ENCODE peak calls at places on chromosomes 3 and 15, in seven cellular contexts. Y is HCT116, N is A549, H is endothelial cell of umbilical vein, M is HepG2, O is K562, P is WTC11. E is an unnamed sample.

GRCh38 chr3:187630421-187630820 is 39.8 kb downstream of the SST start:
- DNase-seq in Y (no peak), N (no peak), H (no peak), M (no peak), O (no peak), P (no peak), E (no peak)

GRCh38 chr3:11908981-11909698 is 62.5 kb upstream of the TAMM41 start:
- DNase-seq in Y (no peak), N (no peak), H (no peak), M (no peak), O (no peak), P (no peak), E (no peak)

GRCh38 chr15:99504823-99505551 is 60.8 kb upstream of the MEF2A start:
- DNase-seq in Y (no peak), N (no peak), H (peak; percentile 55), M (peak; percentile 25), O (no peak), P (no peak), E (peak; percentile 63)

GRCh38 chr3:4664412-4664811 is 171.3 kb downstream of the ITPR1 start:
- DNase-seq in Y (no peak), N (no peak), H (peak; percentile 9), M (no peak), O (no peak), P (no peak), E (no peak)

GRCh38 chr15:53976844-53977392 is 1.3 kb upstream of the UNC13C start:
- DNase-seq in Y (no peak), N (peak; percentile 42), H (no peak), M (peak; percentile 5), O (no peak), P (peak; percentile 62), E (peak; percentile 6)

GRCh38 chr15:40322531-40323238 is 807 bp upstream of the INAFM2 start:
- DNase-seq in Y (no peak), N (no peak), H (no peak), M (peak; percentile 53), O (no peak), P (no peak), E (no peak)

GRCh38 chr3:11530153-11530721 is 113.5 kb downstream of the VGLL4 start:
- DNase-seq in Y (no peak), N (peak; percentile 35), H (no peak), M (peak; percentile 41), O (no peak), P (no peak), E (no peak)

GRCh38 chr3:106206165-106206564 is 337.4 kb upstream of the CBLB start:
- DNase-seq in Y (no peak), N (no peak), H (peak; percentile 83), M (no peak), O (no peak), P (no peak), E (no peak)

GRCh38 chr15:31069360-31070000 is 32.0 kb downstream of the TRPM1 start:
- DNase-seq in Y (no peak), N (no peak), H (peak; percentile 17), M (peak; percentile 11), O (no peak), P (no peak), E (no peak)

GRCh38 chr3:15064299-15064834 is 748 bp downstream of the MRPS25 start:
- DNase-seq in Y (no peak), N (peak; percentile 20), H (peak; percentile 61), M (no peak), O (peak; percentile 39), P (no peak), E (peak; percentile 61)

DNA sequence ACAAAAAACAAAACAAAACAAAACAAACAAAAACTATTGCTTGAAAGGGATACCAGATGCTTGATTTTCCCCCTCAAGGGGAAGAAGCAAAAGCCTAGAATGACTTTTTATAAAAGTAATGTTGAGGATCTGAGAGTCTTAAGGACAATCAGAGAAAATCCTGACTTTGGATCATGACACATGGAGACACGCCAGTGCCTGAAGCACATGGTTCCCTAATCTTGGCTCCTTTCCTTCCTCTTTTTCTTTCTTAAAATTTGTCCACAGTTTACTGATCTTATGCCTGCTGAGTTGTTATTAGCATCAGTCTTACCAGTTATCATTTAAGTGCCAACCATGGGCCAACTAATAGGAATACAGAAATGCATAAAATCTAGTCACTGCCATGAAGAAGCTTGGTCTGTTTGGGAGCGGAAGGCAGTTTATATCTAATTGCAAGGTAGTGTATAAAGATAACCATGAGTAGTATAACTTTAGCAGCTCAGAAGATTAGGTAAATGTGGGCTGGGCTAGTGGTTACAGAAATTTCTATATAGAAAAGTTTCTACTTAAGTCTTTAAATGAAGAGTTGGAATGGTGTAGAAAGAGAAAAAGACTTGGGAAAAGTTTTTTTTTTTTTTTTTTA is 6.9 kb downstream of the GLCE start:
- DNase-seq in Y (no peak), N (no peak), H (no peak), M (no peak), O (no peak), P (no peak), E (peak; percentile 30)
- TF ChIP-seq MAX in Y (no peak), N (no peak), H (no peak), M (no peak), O (no peak), P (no peak), E (peak; percentile 89)

GRCh38 chr3:25084016-25084415 is 344.0 kb upstream of the RARB start:
- DNase-seq in Y (no peak), N (no peak), H (no peak), M (no peak), O (no peak), P (no peak), E (no peak)

GRCh38 chr3:25080461-25080860 is 347.6 kb upstream of the RARB start:
- DNase-seq in Y (no peak), N (no peak), H (no peak), M (no peak), O (no peak), P (no peak), E (no peak)
- TF ChIP-seq MAX in Y (no peak), N (no peak), H (no peak), M (no peak), O (no peak), P (no peak), E (no peak)

GRCh38 chr3:126130981-126131750 is 47.2 kb upstream of the SLC41A3 start:
- DNase-seq in Y (no peak), N (no peak), H (no peak), M (no peak), O (no peak), P (peak; percentile 5), E (no peak)
- TF ChIP-seq MAX in Y (no peak), N (no peak), H (no peak), M (no peak), O (no peak), P (no peak), E (no peak)

GRCh38 chr3:195537995-195538394 is 5.1 kb downstream of the PPP1R2 start:
- DNase-seq in Y (no peak), N (no peak), H (no peak), M (no peak), O (no peak), P (no peak), E (no peak)
- TF ChIP-seq MAX in Y (no peak), N (no peak), H (no peak), M (no peak), O (no peak), P (no peak), E (no peak)

GRCh38 chr3:28994161-28994905 is 286.5 kb upstream of the RBMS3 start:
- DNase-seq in Y (no peak), N (no peak), H (no peak), M (no peak), O (no peak), P (no peak), E (no peak)
- TF ChIP-seq MAX in Y (no peak), N (no peak), H (no peak), M (no peak), O (no peak), P (no peak), E (no peak)

GRCh38 chr3:147358144-147358992 is 48.0 kb downstream of the ZIC4 start:
- DNase-seq in Y (no peak), N (no peak), H (no peak), M (no peak), O (no peak), P (peak; percentile 37), E (no peak)

GRCh38 chr3:147356909-147357733 is 49.2 kb downstream of the ZIC4 start:
- DNase-seq in Y (no peak), N (no peak), H (no peak), M (no peak), O (no peak), P (peak; percentile 70), E (no peak)

GRCh38 chr3:147355104-147355854 is 51.1 kb downstream of the ZIC4 start:
- DNase-seq in Y (no peak), N (no peak), H (no peak), M (no peak), O (no peak), P (no peak), E (no peak)

GRCh38 chr3:147354621-147355020 is 51.7 kb downstream of the ZIC4 start:
- DNase-seq in Y (no peak), N (no peak), H (no peak), M (no peak), O (no peak), P (peak; percentile 54), E (no peak)

GRCh38 chr3:147356145-147356908 is 50.0 kb downstream of the ZIC4 start:
- DNase-seq in Y (no peak), N (no peak), H (no peak), M (no peak), O (no peak), P (no peak), E (no peak)
- TF ChIP-seq MAX in Y (no peak), N (no peak), H (no peak), M (no peak), O (no peak), P (no peak), E (no peak)

E was measured in NB4.